ENCODE peak calls at places on chromosomes 7 and 10, in six cellular contexts. One of them, this sample, is unnamed.

GRCh38 chr10:118754132-118754555 is 626 bp downstream of the CACUL1 start:
- DNase-seq in K562: peak
- DNase-seq in endothelial cell of umbilical vein: peak
- DNase-seq in SK-N-SH: peak
- DNase-seq in GM12878: no peak
- DNase-seq in HCT116: no peak
- DNase-seq in this sample: peak

GRCh38 chr7:70208236-70209063 is 610.2 kb downstream of the AUTS2 start:
- DNase-seq in endothelial cell of umbilical vein: no peak
- DNase-seq in GM12878: no peak
- DNase-seq in SK-N-SH: no peak
- DNase-seq in HCT116: no peak
- DNase-seq in K562: peak
- DNase-seq in this sample: no peak

GRCh38 chr7:142632291-142633134 is 116.8 kb upstream of the PRSS1 start:
- DNase-seq in GM12878: peak
- DNase-seq in SK-N-SH: peak
- DNase-seq in K562: peak
- DNase-seq in HCT116: peak
- DNase-seq in endothelial cell of umbilical vein: peak
- DNase-seq in this sample: peak

GRCh38 chr10:124322191-124322980 is 96.3 kb downstream of the OAT start:
- DNase-seq in GM12878: no peak
- DNase-seq in K562: no peak
- DNase-seq in SK-N-SH: no peak
- DNase-seq in HCT116: no peak
- DNase-seq in endothelial cell of umbilical vein: no peak
- DNase-seq in this sample: no peak

GRCh38 chr7:131829911-131830310 is 273.5 kb upstream of the PODXL start:
- DNase-seq in SK-N-SH: peak
- DNase-seq in K562: no peak
- DNase-seq in HCT116: no peak
- DNase-seq in endothelial cell of umbilical vein: peak
- DNase-seq in GM12878: no peak
- DNase-seq in this sample: peak

GRCh38 chr7:141920281-141920680 is 4.1 kb downstream of the OR9A4 start:
- DNase-seq in GM12878: no peak
- DNase-seq in endothelial cell of umbilical vein: no peak
- DNase-seq in K562: no peak
- DNase-seq in HCT116: no peak
- DNase-seq in SK-N-SH: no peak
- DNase-seq in this sample: no peak

GRCh38 chr10:48496831-48497792 is 107.8 kb downstream of the ARHGAP22 start:
- DNase-seq in HCT116: no peak
- DNase-seq in GM12878: no peak
- DNase-seq in endothelial cell of umbilical vein: peak
- DNase-seq in K562: no peak
- DNase-seq in SK-N-SH: no peak
- DNase-seq in this sample: no peak

GRCh38 chr7:79282051-79282694 is 171.3 kb downstream of the MAGI2 start:
- DNase-seq in GM12878: no peak
- DNase-seq in K562: no peak
- DNase-seq in endothelial cell of umbilical vein: peak
- DNase-seq in SK-N-SH: peak
- DNase-seq in HCT116: peak
- DNase-seq in this sample: peak

GRCh38 chr10:114905450-114905849 is 32.5 kb upstream of the TRUB1 start:
- DNase-seq in HCT116: peak
- DNase-seq in endothelial cell of umbilical vein: no peak
- DNase-seq in GM12878: no peak
- DNase-seq in SK-N-SH: no peak
- DNase-seq in K562: no peak
- DNase-seq in this sample: no peak

GRCh38 chr10:122286872-122287271 is 15.8 kb downstream of the BTBD16 start:
- DNase-seq in HCT116: no peak
- DNase-seq in SK-N-SH: no peak
- DNase-seq in endothelial cell of umbilical vein: no peak
- DNase-seq in K562: no peak
- DNase-seq in GM12878: no peak
- DNase-seq in this sample: peak

GRCh38 chr10:131997366-131998049 is 15.8 kb upstream of the BNIP3 start:
- DNase-seq in K562: no peak
- DNase-seq in GM12878: no peak
- DNase-seq in SK-N-SH: no peak
- DNase-seq in endothelial cell of umbilical vein: peak
- DNase-seq in HCT116: no peak
- DNase-seq in this sample: peak

GRCh38 chr10:5449823-5450222 is 37.5 kb downstream of the NET1 start:
- DNase-seq in endothelial cell of umbilical vein: peak
- DNase-seq in HCT116: no peak
- DNase-seq in GM12878: no peak
- DNase-seq in SK-N-SH: no peak
- DNase-seq in K562: peak
- DNase-seq in this sample: peak
- TF ChIP-seq POLR2AphosphoS5 in endothelial cell of umbilical vein: no peak
- TF ChIP-seq POLR2AphosphoS5 in HCT116: no peak
- TF ChIP-seq POLR2AphosphoS5 in GM12878: no peak
- TF ChIP-seq POLR2AphosphoS5 in SK-N-SH: no peak
- TF ChIP-seq POLR2AphosphoS5 in K562: peak
- TF ChIP-seq POLR2AphosphoS5 in this sample: no peak

GRCh38 chr7:140358771-140359095 is 39.6 kb downstream of the SLC37A3 start:
- DNase-seq in HCT116: no peak
- DNase-seq in K562: no peak
- DNase-seq in SK-N-SH: no peak
- DNase-seq in GM12878: no peak
- DNase-seq in endothelial cell of umbilical vein: no peak
- DNase-seq in this sample: no peak

GRCh38 chr7:140360697-140361229 is 37.6 kb downstream of the SLC37A3 start:
- DNase-seq in GM12878: no peak
- DNase-seq in HCT116: no peak
- DNase-seq in SK-N-SH: no peak
- DNase-seq in K562: no peak
- DNase-seq in endothelial cell of umbilical vein: no peak
- DNase-seq in this sample: no peak

DNA sequence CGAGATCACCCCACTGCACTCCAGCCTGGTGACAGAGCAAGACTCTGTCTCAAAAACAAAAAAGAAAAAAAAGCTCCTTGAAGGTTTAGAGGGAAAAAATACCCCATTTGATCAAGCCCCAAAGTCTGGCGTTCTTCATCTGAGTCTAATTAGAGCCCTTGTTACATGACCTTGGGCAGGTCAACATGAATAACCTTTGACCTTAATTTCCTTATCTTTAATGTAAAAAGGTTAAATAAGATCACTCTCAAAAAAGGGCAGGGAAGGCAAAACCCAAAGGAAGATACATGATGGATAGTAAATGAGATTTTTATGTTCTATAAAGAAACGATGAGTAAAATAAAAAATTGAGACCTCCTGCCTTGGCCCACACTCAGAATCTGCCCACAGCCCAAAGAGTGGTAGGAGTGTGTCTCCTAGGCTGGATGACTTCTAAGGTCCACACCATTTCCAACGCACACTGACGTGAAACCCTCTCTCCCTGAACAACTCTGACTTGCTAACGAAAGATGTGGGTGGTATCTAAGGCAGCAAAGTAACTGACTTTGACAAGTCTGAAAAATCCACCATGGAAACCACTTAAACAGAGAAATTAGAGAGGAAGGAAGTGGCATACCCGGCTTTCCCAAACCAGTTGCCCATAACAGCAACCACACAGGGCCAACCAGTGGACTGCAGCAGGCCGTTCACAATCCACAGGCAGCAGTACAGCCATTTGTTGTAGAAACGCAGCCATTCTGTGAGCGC is 40.1 kb downstream of the SLC37A3 start:
- DNase-seq in HCT116: no peak
- DNase-seq in K562: no peak
- DNase-seq in GM12878: no peak
- DNase-seq in SK-N-SH: no peak
- DNase-seq in endothelial cell of umbilical vein: no peak
- DNase-seq in this sample: no peak
- H3K4me2 ChIP-seq in HCT116: no peak
- H3K4me2 ChIP-seq in K562: no peak
- H3K4me2 ChIP-seq in GM12878: no peak
- H3K4me2 ChIP-seq in SK-N-SH: no peak
- H3K4me2 ChIP-seq in endothelial cell of umbilical vein: no peak
- H3K4me2 ChIP-seq in this sample: no peak

DNA sequence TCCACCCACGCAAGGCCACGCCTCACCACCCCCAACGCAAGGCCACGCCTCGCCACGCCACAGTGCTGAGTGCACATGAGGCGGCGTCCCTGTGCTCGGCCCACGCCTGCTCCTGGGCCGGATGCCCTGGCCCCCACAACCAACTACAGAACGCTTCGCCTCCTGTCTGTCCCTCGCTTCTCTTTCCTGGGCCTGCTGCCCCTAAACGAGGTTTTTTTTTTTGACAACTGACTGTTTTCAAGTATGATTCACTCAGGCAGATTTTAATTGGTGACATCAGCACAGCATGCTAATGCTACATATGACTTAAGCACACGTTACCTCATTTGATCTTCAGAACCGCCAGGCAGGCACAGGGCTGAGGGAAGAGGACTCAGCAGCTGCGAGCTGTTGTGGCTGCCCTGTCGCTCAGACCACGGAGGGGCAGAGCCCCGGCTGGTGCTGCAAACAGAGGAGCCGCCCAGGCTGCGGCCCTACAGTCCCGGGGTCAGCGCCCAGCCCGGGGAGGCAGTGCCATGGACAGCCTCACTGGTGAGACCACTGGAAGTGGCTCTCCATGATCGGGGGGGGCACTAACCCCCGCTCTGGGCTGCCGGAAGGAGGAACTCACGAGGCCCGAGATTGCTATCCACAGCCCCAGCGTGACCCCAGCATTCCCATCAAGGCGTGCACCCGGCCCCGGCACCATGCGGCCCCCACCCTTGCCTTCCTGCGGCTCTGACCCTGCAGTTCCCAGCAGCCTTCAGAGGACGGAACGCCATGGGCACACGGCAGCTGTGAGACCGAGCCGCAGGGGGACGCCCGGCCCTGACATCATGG is 212.8 kb downstream of the MAD1L1 start:
- DNase-seq in K562: peak
- DNase-seq in GM12878: no peak
- DNase-seq in SK-N-SH: peak
- DNase-seq in endothelial cell of umbilical vein: peak
- DNase-seq in HCT116: no peak
- DNase-seq in this sample: no peak
- H3K4me3 ChIP-seq in K562: no peak
- H3K4me3 ChIP-seq in GM12878: no peak
- H3K4me3 ChIP-seq in SK-N-SH: no peak
- H3K4me3 ChIP-seq in endothelial cell of umbilical vein: no peak
- H3K4me3 ChIP-seq in HCT116: no peak
- H3K4me3 ChIP-seq in this sample: no peak

GRCh38 chr7:115728518-115728917 is 302.0 kb downstream of the TFEC start:
- DNase-seq in GM12878: no peak
- DNase-seq in endothelial cell of umbilical vein: no peak
- DNase-seq in HCT116: no peak
- DNase-seq in SK-N-SH: no peak
- DNase-seq in K562: no peak
- DNase-seq in this sample: no peak
- TF ChIP-seq POLR2AphosphoS5 in GM12878: no peak
- TF ChIP-seq POLR2AphosphoS5 in endothelial cell of umbilical vein: no peak
- TF ChIP-seq POLR2AphosphoS5 in HCT116: no peak
- TF ChIP-seq POLR2AphosphoS5 in SK-N-SH: no peak
- TF ChIP-seq POLR2AphosphoS5 in K562: no peak
- TF ChIP-seq POLR2AphosphoS5 in this sample: no peak